ENCODE peak calls at places on chromosomes 11 and 22, in six cellular contexts. One of them, this sample, is unnamed.

GRCh38 chr22:23219787-23220484 is 39.6 kb downstream of the BCR start:
- DNase-seq in left lung: peak
- DNase-seq in Jurkat, Clone E6-1: peak
- DNase-seq in GM23248: peak
- DNase-seq in body of pancreas: peak
- DNase-seq in lung: peak
- DNase-seq in this sample: peak

GRCh38 chr11:70578371-70578770 is 180.0 kb downstream of the CTTN start:
- DNase-seq in Jurkat, Clone E6-1: no peak
- DNase-seq in left lung: no peak
- DNase-seq in body of pancreas: no peak
- DNase-seq in lung: no peak
- DNase-seq in GM23248: no peak
- DNase-seq in this sample: no peak

GRCh38 chr11:61683961-61684869 is 4.0 kb downstream of the DAGLA start:
- DNase-seq in GM23248: no peak
- DNase-seq in left lung: no peak
- DNase-seq in lung: no peak
- DNase-seq in body of pancreas: no peak
- DNase-seq in Jurkat, Clone E6-1: no peak
- DNase-seq in this sample: no peak

GRCh38 chr22:45812910-45813309 is 141.3 kb downstream of the ATXN10 start:
- DNase-seq in lung: no peak
- DNase-seq in GM23248: no peak
- DNase-seq in body of pancreas: no peak
- DNase-seq in Jurkat, Clone E6-1: no peak
- DNase-seq in left lung: no peak
- DNase-seq in this sample: no peak

GRCh38 chr11:96095884-96096301 is 172.0 kb upstream of the MTMR2 start:
- DNase-seq in body of pancreas: peak
- DNase-seq in GM23248: no peak
- DNase-seq in Jurkat, Clone E6-1: no peak
- DNase-seq in lung: no peak
- DNase-seq in left lung: no peak
- DNase-seq in this sample: no peak

GRCh38 chr11:47111318-47111804 is 65.3 kb downstream of the ARFGAP2 start:
- DNase-seq in GM23248: no peak
- DNase-seq in body of pancreas: no peak
- DNase-seq in Jurkat, Clone E6-1: peak
- DNase-seq in lung: no peak
- DNase-seq in left lung: no peak
- DNase-seq in this sample: no peak

GRCh38 chr11:126467046-126467370 is 111.5 kb downstream of the ST3GAL4 start:
- DNase-seq in Jurkat, Clone E6-1: no peak
- DNase-seq in left lung: no peak
- DNase-seq in GM23248: no peak
- DNase-seq in lung: no peak
- DNase-seq in body of pancreas: no peak
- DNase-seq in this sample: no peak

GRCh38 chr22:35838849-35839646 is 121.4 kb downstream of the APOL5 start:
- DNase-seq in Jurkat, Clone E6-1: peak
- DNase-seq in body of pancreas: peak
- DNase-seq in GM23248: peak
- DNase-seq in lung: no peak
- DNase-seq in left lung: peak
- DNase-seq in this sample: peak

GRCh38 chr22:23534201-23534850 is 45.8 kb downstream of the IGLL1 start:
- DNase-seq in left lung: no peak
- DNase-seq in body of pancreas: no peak
- DNase-seq in lung: no peak
- DNase-seq in GM23248: no peak
- DNase-seq in Jurkat, Clone E6-1: no peak
- DNase-seq in this sample: no peak

GRCh38 chr22:45226681-45227186 is 14.0 kb downstream of the KIAA0930 start:
- DNase-seq in left lung: peak
- DNase-seq in lung: no peak
- DNase-seq in Jurkat, Clone E6-1: no peak
- DNase-seq in body of pancreas: peak
- DNase-seq in GM23248: peak
- DNase-seq in this sample: no peak

GRCh38 chr22:17712441-17712840 is 61.8 kb downstream of the BID start:
- DNase-seq in Jurkat, Clone E6-1: no peak
- DNase-seq in lung: no peak
- DNase-seq in GM23248: peak
- DNase-seq in body of pancreas: no peak
- DNase-seq in left lung: no peak
- DNase-seq in this sample: no peak

GRCh38 chr22:37079668-37080171 is 28.2 kb downstream of the KCTD17 start:
- DNase-seq in Jurkat, Clone E6-1: peak
- DNase-seq in GM23248: peak
- DNase-seq in body of pancreas: peak
- DNase-seq in left lung: peak
- DNase-seq in lung: no peak
- DNase-seq in this sample: no peak

GRCh38 chr11:19956228-19956627 is 204.0 kb downstream of the DBX1 start:
- DNase-seq in Jurkat, Clone E6-1: no peak
- DNase-seq in GM23248: no peak
- DNase-seq in body of pancreas: peak
- DNase-seq in lung: no peak
- DNase-seq in left lung: no peak
- DNase-seq in this sample: no peak

DNA sequence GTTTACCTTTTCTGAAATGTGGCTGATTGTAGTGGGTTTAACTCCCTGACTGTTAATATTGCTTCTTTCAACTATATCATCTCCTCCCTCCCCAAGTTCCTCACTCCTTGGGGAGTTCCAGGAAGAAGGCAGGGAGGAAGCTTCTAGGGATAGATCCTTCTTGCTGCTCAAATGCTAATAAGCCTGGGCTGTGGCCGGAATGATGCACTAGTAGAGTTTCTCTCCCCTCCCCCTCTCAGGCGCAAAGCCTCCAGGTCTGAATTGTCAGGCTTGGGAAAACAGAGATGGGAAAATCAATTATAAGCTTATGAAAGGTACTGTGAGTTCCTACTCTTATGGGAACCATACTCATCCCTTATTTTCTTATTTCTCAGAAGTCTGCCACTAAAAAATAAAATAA is 30.8 kb downstream of the FEZ1 start:
- DNase-seq in lung: no peak
- DNase-seq in GM23248: no peak
- DNase-seq in Jurkat, Clone E6-1: no peak
- DNase-seq in body of pancreas: no peak
- DNase-seq in left lung: no peak
- DNase-seq in this sample: no peak
- H3K4me3 ChIP-seq in lung: no peak
- H3K4me3 ChIP-seq in GM23248: no peak
- H3K4me3 ChIP-seq in Jurkat, Clone E6-1: no peak
- H3K4me3 ChIP-seq in body of pancreas: no peak
- H3K4me3 ChIP-seq in left lung: no peak
- H3K4me3 ChIP-seq in this sample: no peak

GRCh38 chr11:6608011-6608410 is 4.0 kb downstream of the TAF10 start:
- DNase-seq in left lung: no peak
- DNase-seq in lung: peak
- DNase-seq in GM23248: no peak
- DNase-seq in body of pancreas: no peak
- DNase-seq in Jurkat, Clone E6-1: no peak
- DNase-seq in this sample: no peak
- H3K4me3 ChIP-seq in left lung: no peak
- H3K4me3 ChIP-seq in lung: no peak
- H3K4me3 ChIP-seq in GM23248: no peak
- H3K4me3 ChIP-seq in body of pancreas: no peak
- H3K4me3 ChIP-seq in Jurkat, Clone E6-1: no peak
- H3K4me3 ChIP-seq in this sample: no peak

GRCh38 chr11:9756878-9757277 is 93.0 kb downstream of the SWAP70 start:
- DNase-seq in GM23248: no peak
- DNase-seq in body of pancreas: no peak
- DNase-seq in lung: no peak
- DNase-seq in left lung: no peak
- DNase-seq in Jurkat, Clone E6-1: no peak
- DNase-seq in this sample: no peak

GRCh38 chr11:9757809-9758675 is 94.2 kb downstream of the SWAP70 start:
- DNase-seq in body of pancreas: peak
- DNase-seq in GM23248: peak
- DNase-seq in Jurkat, Clone E6-1: peak
- DNase-seq in lung: peak
- DNase-seq in left lung: peak
- DNase-seq in this sample: peak

GRCh38 chr11:9754041-9754471 is 90.2 kb downstream of the SWAP70 start:
- DNase-seq in lung: no peak
- DNase-seq in left lung: no peak
- DNase-seq in Jurkat, Clone E6-1: no peak
- DNase-seq in GM23248: peak
- DNase-seq in body of pancreas: no peak
- DNase-seq in this sample: no peak

GRCh38 chr11:9756461-9756860 is 92.6 kb downstream of the SWAP70 start:
- DNase-seq in GM23248: no peak
- DNase-seq in lung: no peak
- DNase-seq in Jurkat, Clone E6-1: no peak
- DNase-seq in left lung: no peak
- DNase-seq in body of pancreas: peak
- DNase-seq in this sample: no peak

DNA sequence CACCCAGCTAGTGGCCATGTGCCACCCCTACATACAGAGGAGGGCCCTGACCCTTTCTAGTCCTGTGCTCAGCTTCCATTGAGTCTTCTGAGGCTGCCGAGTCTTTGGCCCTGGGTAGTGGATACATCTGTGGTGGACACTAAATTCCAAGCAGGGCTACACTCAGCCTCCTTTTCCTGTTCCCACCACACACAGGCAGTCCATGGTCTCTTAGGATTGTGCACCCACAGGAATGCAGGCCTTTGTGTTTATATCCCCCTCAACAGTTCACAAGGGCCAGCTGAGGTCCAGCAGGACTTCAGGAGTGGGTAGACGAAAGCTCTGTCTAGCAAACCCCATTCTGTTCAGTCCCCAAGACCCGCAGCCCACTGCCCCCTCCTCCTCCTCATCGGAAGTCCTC is 91.7 kb downstream of the SWAP70 start:
- DNase-seq in GM23248: peak
- DNase-seq in body of pancreas: no peak
- DNase-seq in left lung: no peak
- DNase-seq in Jurkat, Clone E6-1: no peak
- DNase-seq in lung: no peak
- DNase-seq in this sample: no peak
- H3K4me3 ChIP-seq in GM23248: no peak
- H3K4me3 ChIP-seq in body of pancreas: no peak
- H3K4me3 ChIP-seq in left lung: no peak
- H3K4me3 ChIP-seq in Jurkat, Clone E6-1: no peak
- H3K4me3 ChIP-seq in lung: no peak
- H3K4me3 ChIP-seq in this sample: no peak

DNA sequence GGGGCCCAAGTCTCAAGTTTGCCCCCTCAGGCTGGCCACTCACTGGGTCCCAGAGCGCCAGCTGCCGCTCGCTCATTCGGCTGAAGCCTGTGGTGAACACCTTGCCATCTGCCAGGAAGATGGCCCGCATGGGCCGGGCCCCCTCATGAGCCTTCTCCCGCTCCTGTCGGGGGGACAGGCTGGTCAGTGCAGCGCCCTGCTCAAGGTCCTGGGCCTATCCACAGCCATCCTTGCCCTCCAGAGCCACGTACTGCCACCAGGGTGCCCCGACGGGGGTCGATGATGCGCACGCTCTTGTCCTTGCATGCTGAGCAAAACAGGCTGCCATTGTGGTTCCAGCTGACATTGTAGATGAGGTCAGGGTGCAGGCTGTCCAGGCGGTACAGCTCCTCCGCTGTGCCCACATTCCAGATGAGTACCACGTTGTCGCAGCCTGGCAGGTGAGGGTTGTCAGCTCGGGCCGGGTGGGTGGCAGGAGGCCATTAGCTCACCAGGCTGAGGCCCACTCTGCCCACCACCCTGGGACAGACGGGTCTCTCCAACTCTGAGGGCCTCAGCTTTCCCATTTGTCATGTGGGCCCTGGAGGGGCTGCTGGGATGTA is 2.1 kb downstream of the CORO1B start:
- DNase-seq in body of pancreas: no peak
- DNase-seq in lung: no peak
- DNase-seq in Jurkat, Clone E6-1: no peak
- DNase-seq in GM23248: no peak
- DNase-seq in left lung: no peak
- DNase-seq in this sample: peak
- H3K4me3 ChIP-seq in body of pancreas: no peak
- H3K4me3 ChIP-seq in lung: no peak
- H3K4me3 ChIP-seq in Jurkat, Clone E6-1: no peak
- H3K4me3 ChIP-seq in GM23248: no peak
- H3K4me3 ChIP-seq in left lung: no peak
- H3K4me3 ChIP-seq in this sample: no peak

DNA sequence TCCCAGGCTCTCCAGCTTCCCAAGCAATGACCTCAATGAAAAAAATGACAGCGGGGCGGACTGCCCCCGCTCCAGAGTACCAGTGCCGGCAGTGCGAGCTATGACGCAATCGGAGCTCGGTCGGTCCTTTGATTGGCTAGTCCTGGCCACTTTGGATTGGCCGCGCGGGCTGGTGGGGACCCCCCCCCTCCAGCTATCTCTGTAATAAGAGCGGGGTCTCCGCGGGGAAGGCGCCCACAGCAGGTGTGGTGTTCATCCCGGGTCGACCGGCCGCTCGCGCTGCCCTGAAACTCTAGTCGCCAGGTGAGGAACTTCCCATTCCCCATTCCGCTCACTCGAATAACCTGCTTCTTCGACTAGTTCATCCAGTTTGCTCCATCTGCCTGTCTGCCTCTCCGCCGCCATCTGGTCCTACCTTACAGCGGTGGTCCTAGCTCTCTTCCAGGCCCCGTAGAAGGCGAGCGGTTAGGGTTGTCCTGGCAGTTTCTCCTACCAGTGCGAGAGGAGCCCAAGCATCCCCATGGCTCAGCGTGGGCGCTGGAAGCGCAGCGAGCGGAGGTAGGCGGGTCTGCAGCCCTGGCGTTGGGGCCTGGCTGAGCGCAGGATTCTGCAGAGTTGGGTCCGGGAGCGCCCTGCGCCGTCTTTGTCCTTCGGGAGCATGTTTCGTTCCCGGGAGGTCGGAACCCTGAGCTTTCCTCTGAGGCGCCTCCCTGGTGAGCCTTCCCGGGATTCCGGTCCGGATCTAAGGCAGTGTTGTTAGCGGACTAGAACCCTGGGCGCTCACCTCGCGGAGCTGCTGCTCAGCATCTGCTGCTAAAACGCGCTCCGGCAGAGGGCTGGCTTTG is at the start of gene CALCB:
- DNase-seq in Jurkat, Clone E6-1: no peak
- DNase-seq in GM23248: peak
- DNase-seq in left lung: no peak
- DNase-seq in lung: no peak
- DNase-seq in body of pancreas: peak
- DNase-seq in this sample: no peak
- H3K4me3 ChIP-seq in Jurkat, Clone E6-1: peak
- H3K4me3 ChIP-seq in GM23248: peak
- H3K4me3 ChIP-seq in left lung: peak
- H3K4me3 ChIP-seq in lung: no peak
- H3K4me3 ChIP-seq in body of pancreas: no peak
- H3K4me3 ChIP-seq in this sample: no peak

GRCh38 chr11:66278396-66279091 is 569 bp downstream of the CNIH2 start:
- DNase-seq in Jurkat, Clone E6-1: no peak
- DNase-seq in left lung: no peak
- DNase-seq in body of pancreas: no peak
- DNase-seq in lung: no peak
- DNase-seq in GM23248: peak
- DNase-seq in this sample: no peak
- H3K4me3 ChIP-seq in Jurkat, Clone E6-1: peak
- H3K4me3 ChIP-seq in left lung: no peak
- H3K4me3 ChIP-seq in body of pancreas: no peak
- H3K4me3 ChIP-seq in lung: no peak
- H3K4me3 ChIP-seq in GM23248: no peak
- H3K4me3 ChIP-seq in this sample: peak